ENCODE peak calls at places on chromosomes 13 and 19, in six cellular contexts. F is A549, B is mesothelial cell of epicardium, K is GM06990, H is lower leg skin, C is AG09309. T is an unnamed sample.
A peak's percentile ranks its signal among the peaks of the same experiment; 100 is the strongest.

GRCh38 chr19:48836089-48837017 is at the start of gene HSD17B14:
- DNase-seq in F (peak; percentile 84), B (no peak), K (no peak), H (peak; percentile 93), C (no peak), T (no peak)

GRCh38 chr19:18286973-18287635 is 5.7 kb upstream of the JUND start:
- DNase-seq in F (no peak), B (no peak), K (no peak), H (no peak), C (no peak), T (no peak)

GRCh38 chr13:99414048-99414995 is 87.0 kb upstream of the TM9SF2 start:
- DNase-seq in F (no peak), B (no peak), K (no peak), H (peak; percentile 46), C (no peak), T (no peak)

GRCh38 chr19:40756502-40757110 is 5.6 kb downstream of the SNRPA start:
- DNase-seq in F (no peak), B (no peak), K (no peak), H (no peak), C (no peak), T (no peak)

GRCh38 chr19:7418575-7418974 is 69.8 kb downstream of the ARHGEF18 start:
- DNase-seq in F (no peak), B (no peak), K (no peak), H (no peak), C (no peak), T (no peak)

GRCh38 chr13:43245374-43245964 is 222.1 kb downstream of the DNAJC15 start:
- DNase-seq in F (no peak), B (no peak), K (no peak), H (no peak), C (peak; percentile 81), T (no peak)

GRCh38 chr13:99399623-99399974 is 92.4 kb upstream of the GPR183 start:
- DNase-seq in F (no peak), B (no peak), K (no peak), H (peak; percentile 81), C (no peak), T (no peak)

GRCh38 chr19:49097453-49098288 is 12.4 kb downstream of the SNRNP70 start:
- DNase-seq in F (peak; percentile 88), B (no peak), K (no peak), H (peak; percentile 93), C (no peak), T (peak; percentile 67)

GRCh38 chr13:38570706-38571105 is 116.2 kb upstream of the FREM2 start:
- DNase-seq in F (no peak), B (no peak), K (no peak), H (no peak), C (no peak), T (no peak)

GRCh38 chr19:13155472-13156284 is 5.5 kb downstream of the IER2 start:
- DNase-seq in F (peak; percentile 81), B (no peak), K (peak; percentile 91), H (peak; percentile 95), C (no peak), T (peak; percentile 77)

GRCh38 chr19:2970201-2970838 is 7.0 kb upstream of the TLE6 start:
- DNase-seq in F (peak; percentile 32), B (no peak), K (no peak), H (no peak), C (no peak), T (no peak)

GRCh38 chr19:33404506-33404905 is 31.0 kb downstream of the CEBPG start:
- DNase-seq in F (no peak), B (no peak), K (no peak), H (no peak), C (no peak), T (no peak)

GRCh38 chr19:2503521-2504109 is 27.7 kb downstream of the GADD45B start:
- DNase-seq in F (peak; percentile 47), B (no peak), K (no peak), H (no peak), C (no peak), T (peak; percentile 47)

GRCh38 chr13:34349091-34349722 is 531.3 kb downstream of the RFC3 start:
- DNase-seq in F (peak; percentile 79), B (no peak), K (no peak), H (peak; percentile 92), C (peak; percentile 99), T (no peak)

GRCh38 chr19:53467138-53467502 is 413 bp upstream of the ZNF813 start:
- DNase-seq in F (no peak), B (no peak), K (no peak), H (peak; percentile 85), C (no peak), T (no peak)

GRCh38 chr13:36887758-36888521 is 32.1 kb downstream of the SMAD9 start:
- DNase-seq in F (no peak), B (no peak), K (no peak), H (no peak), C (no peak), T (no peak)

GRCh38 chr19:13207237-13208130 is 57.3 kb downstream of the IER2 start:
- DNase-seq in F (no peak), B (no peak), K (peak; percentile 78), H (no peak), C (no peak), T (no peak)

GRCh38 chr19:38452430-38453366 is 19.2 kb downstream of the RYR1 start:
- DNase-seq in F (peak; percentile 69), B (no peak), K (peak; percentile 56), H (no peak), C (no peak), T (no peak)

GRCh38 chr13:87810391-87810801 is 139.2 kb downstream of the SLITRK5 start:
- DNase-seq in F (peak; percentile 82), B (no peak), K (no peak), H (no peak), C (no peak), T (no peak)

GRCh38 chr13:72437458-72437857 is 290.0 kb downstream of the MZT1 start:
- DNase-seq in F (no peak), B (no peak), K (no peak), H (no peak), C (no peak), T (no peak)

GRCh38 chr13:92806215-92806614 is 420.4 kb upstream of the GPC6 start:
- DNase-seq in F (no peak), B (no peak), K (no peak), H (no peak), C (no peak), T (no peak)

DNA sequence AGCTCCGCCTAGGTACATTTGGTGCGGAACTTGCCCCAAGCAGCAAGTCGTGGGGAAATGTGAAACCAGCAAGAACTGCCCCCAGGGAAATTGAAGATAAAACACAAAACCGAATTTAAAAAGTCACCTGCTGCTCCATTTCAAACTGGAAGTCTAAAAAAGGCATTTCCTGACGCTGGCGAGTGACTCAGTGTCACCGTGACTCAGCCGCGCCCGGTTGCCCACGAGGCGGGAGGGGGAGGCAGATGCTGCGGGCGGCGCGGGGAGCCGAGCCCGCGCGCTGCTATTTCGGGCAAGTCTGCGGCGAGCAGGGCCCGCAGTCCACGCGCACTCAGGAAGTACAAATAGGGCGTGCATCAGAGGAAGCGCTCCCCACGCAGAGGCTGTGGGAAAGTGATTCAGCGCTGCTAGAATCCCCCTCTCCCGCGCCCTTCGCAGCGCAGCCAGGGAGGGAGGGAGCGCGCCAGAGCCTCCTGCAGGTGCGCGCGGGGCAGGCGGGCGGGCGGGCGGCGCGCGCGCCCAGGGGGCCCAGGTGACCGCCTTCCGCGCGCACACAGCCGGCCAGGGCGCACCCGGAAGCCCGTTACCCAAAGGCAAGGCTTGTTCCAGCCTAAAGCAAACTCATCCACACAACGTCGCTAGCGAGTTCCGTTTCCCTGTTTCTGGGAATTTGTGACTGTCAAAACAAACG is 168.8 kb downstream of the COL4A1 start:
- DNase-seq in F (peak; percentile 66), B (no peak), K (peak; percentile 77), H (peak; percentile 92), C (no peak), T (peak; percentile 41)
- TF ChIP-seq CTCF in F (no peak), B (no peak), K (no peak), H (no peak), C (peak; percentile 15), T (no peak)

DNA sequence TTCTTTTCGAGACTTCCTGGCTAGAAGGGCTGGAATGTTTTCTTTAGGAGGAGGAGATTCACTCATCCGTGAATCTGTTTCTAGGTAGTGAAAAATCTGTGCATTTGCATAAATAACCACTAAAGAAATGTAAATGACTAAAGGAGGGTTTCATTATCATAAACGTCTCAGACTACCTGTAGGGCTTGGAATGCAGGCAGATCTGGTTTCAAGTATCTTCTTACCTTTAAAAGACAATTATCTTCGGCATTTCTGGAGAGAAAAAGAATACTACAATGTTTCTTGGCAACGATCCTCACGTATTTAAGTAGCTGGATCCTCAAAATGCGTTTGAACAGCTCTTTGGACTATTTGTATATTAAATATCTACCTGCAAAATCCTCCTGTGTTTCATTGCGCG is 291.0 kb upstream of the ARGLU1 start:
- DNase-seq in F (no peak), B (no peak), K (no peak), H (no peak), C (no peak), T (no peak)
- TF ChIP-seq CTCF in F (no peak), B (no peak), K (no peak), H (no peak), C (no peak), T (no peak)

GRCh38 chr13:70098669-70099068 is 9.0 kb upstream of the ATXN8OS start:
- DNase-seq in F (no peak), B (no peak), K (no peak), H (no peak), C (no peak), T (no peak)
- TF ChIP-seq CTCF in F (no peak), B (peak; percentile 66), K (no peak), H (no peak), C (no peak), T (no peak)

GRCh38 chr13:51286135-51287002 is 53.1 kb upstream of the SERPINE3 start:
- DNase-seq in F (peak; percentile 63), B (peak; percentile 56), K (peak; percentile 58), H (peak; percentile 95), C (no peak), T (peak; percentile 57)
- TF ChIP-seq CTCF in F (peak; percentile 82), B (peak; percentile 78), K (peak; percentile 97), H (no peak), C (peak; percentile 97), T (peak; percentile 84)

GRCh38 chr19:29480507-29480906 is 45.3 kb upstream of the VSTM2B start:
- DNase-seq in F (no peak), B (no peak), K (no peak), H (peak; percentile 40), C (no peak), T (peak; percentile 4)

GRCh38 chr19:29479941-29480340 is 45.9 kb upstream of the VSTM2B start:
- DNase-seq in F (no peak), B (no peak), K (no peak), H (peak; percentile 74), C (no peak), T (peak; percentile 2)

GRCh38 chr19:29476528-29476927 is 49.3 kb upstream of the VSTM2B start:
- DNase-seq in F (no peak), B (no peak), K (no peak), H (no peak), C (no peak), T (no peak)

GRCh38 chr19:29477831-29478577 is 47.8 kb upstream of the VSTM2B start:
- DNase-seq in F (no peak), B (no peak), K (no peak), H (peak; percentile 23), C (no peak), T (no peak)

GRCh38 chr19:29478578-29479565 is 46.9 kb upstream of the VSTM2B start:
- DNase-seq in F (peak; percentile 50), B (no peak), K (no peak), H (peak; percentile 74), C (no peak), T (no peak)
- TF ChIP-seq CTCF in F (peak; percentile 40), B (peak; percentile 45), K (peak; percentile 75), H (no peak), C (peak; percentile 48), T (no peak)

GRCh38 chr13:28718538-28719226 is at the start of gene SLC46A3:
- DNase-seq in F (peak; percentile 95), B (peak; percentile 91), K (peak; percentile 99), H (peak; percentile 99), C (peak; percentile 95), T (peak; percentile 98)
- TF ChIP-seq CTCF in F (no peak), B (no peak), K (peak; percentile 8), H (no peak), C (no peak), T (peak; percentile 9)

T was measured in natural killer cell.